ENCODE peak calls at places on chromosomes 12 and 14, in nine cellular contexts. A is sigmoid colon, B is GM12878, H is A549, S is tibial nerve, V is testis, U is breast epithelium, L is heart left ventricle, M is IMR-90. Y is an unnamed sample.

GRCh38 chr14:23182372-23183014 is 967 bp downstream of the SLC7A8 start:
- DNase-seq in V (peak; percentile 85), B (no peak), H (no peak), U (peak; percentile 66), S (no peak), A (no peak), M (no peak), L (peak; percentile 23), Y (peak; percentile 83)

GRCh38 chr12:56687225-56688128 is 607 bp downstream of the PTGES3 start:
- DNase-seq in V (peak; percentile 76), B (no peak), A (peak; percentile 81), M (no peak), S (peak; percentile 31), H (peak; percentile 58), U (peak; percentile 56), L (peak; percentile 36), Y (peak; percentile 94)

GRCh38 chr14:32576088-32576795 is 247.1 kb downstream of the AKAP6 start:
- DNase-seq in L (peak; percentile 38), V (peak; percentile 70), H (peak; percentile 55), A (peak; percentile 72), B (no peak), M (peak; percentile 59), S (no peak), U (no peak), Y (no peak)

GRCh38 chr12:131914179-131914702 is 14.8 kb upstream of the PUS1 start:
- DNase-seq in S (no peak), B (no peak), M (no peak), H (no peak), V (no peak), L (no peak), U (no peak), A (peak; percentile 60), Y (no peak)

GRCh38 chr14:26528415-26529182 is 69.2 kb downstream of the NOVA1 start:
- DNase-seq in H (no peak), A (peak; percentile 88), L (peak; percentile 52), M (peak; percentile 15), S (no peak), B (no peak), V (no peak), U (no peak), Y (no peak)

GRCh38 chr14:32134448-32135070 is 57.5 kb downstream of the ARHGAP5 start:
- DNase-seq in H (peak; percentile 77), V (no peak), S (no peak), A (no peak), L (no peak), M (peak; percentile 59), B (no peak), U (no peak), Y (no peak)

GRCh38 chr14:49865431-49865859 is 12.9 kb upstream of the NEMF start:
- DNase-seq in S (peak; percentile 78), B (no peak), H (peak; percentile 75), M (peak; percentile 63), V (peak; percentile 87), A (peak; percentile 85), L (peak; percentile 67), U (peak; percentile 78), Y (peak; percentile 93)

GRCh38 chr12:118537481-118537917 is 161.1 kb downstream of the SUDS3 start:
- DNase-seq in U (no peak), B (no peak), S (no peak), H (no peak), M (no peak), A (peak; percentile 88), L (peak; percentile 28), V (peak; percentile 15), Y (no peak)

GRCh38 chr12:96000858-96001257 is 4.7 kb upstream of the HAL start:
- DNase-seq in B (no peak), H (no peak), S (no peak), L (no peak), U (no peak), V (no peak), A (no peak), M (no peak), Y (no peak)

GRCh38 chr14:105358140-105358846 is 40.0 kb upstream of the TEX22 start:
- DNase-seq in H (no peak), V (no peak), U (no peak), S (no peak), L (no peak), A (no peak), B (no peak), M (no peak), Y (no peak)

GRCh38 chr14:61695695-61696527 is 598 bp downstream of the HIF1A start:
- DNase-seq in S (peak; percentile 20), A (peak; percentile 80), V (peak; percentile 77), H (peak; percentile 71), M (peak; percentile 47), L (peak; percentile 71), B (no peak), U (peak; percentile 58), Y (peak; percentile 91)

DNA sequence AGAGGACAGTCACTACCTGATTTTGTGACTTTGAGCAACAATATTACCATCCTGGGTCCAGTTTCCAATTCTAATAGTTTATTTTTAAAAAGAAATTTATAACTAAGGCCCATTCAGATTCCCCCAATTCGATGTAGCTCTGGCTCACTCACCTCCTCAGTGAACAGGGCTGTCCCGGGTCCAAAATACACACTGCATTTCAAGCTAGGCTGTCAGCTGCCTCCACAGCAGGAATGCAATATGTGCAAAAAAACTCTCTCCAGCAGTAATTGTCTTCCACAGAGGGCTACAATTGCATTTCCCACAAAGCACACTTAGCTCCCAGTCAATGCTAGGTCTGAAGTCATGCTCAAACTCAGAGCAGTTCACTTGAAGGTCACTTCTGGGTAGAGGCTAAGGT is 39.3 kb upstream of the ZNF641 start:
- DNase-seq in U (no peak), M (no peak), L (no peak), V (no peak), B (no peak), S (no peak), H (no peak), A (no peak), Y (no peak)
- H3K27ac ChIP-seq in U (no peak overlapping the region), M (no peak overlapping the region), L (no peak overlapping the region), V (no peak overlapping the region), B (no peak overlapping the region), S (no peak overlapping the region), H (no peak overlapping the region), A (no peak overlapping the region), Y (no peak overlapping the region)

GRCh38 chr14:29721586-29721985 is 206.1 kb downstream of the PRKD1 start:
- DNase-seq in L (no peak), U (no peak), A (no peak), B (no peak), V (no peak), M (no peak), S (no peak), H (no peak), Y (no peak)
- TF ChIP-seq POLR2A in L (no peak), U (no peak), A (no peak), B (no peak), V (no peak), M (no peak), S (no peak), H (no peak), Y (no peak)

GRCh38 chr14:94386085-94387031 is 2.0 kb downstream of the SERPINA1 start:
- DNase-seq in M (no peak), A (peak; percentile 27), U (no peak), L (no peak), H (no peak), V (no peak), B (no peak), S (no peak), Y (no peak)

GRCh38 chr14:94387051-94388026 is 1.1 kb downstream of the SERPINA1 start:
- DNase-seq in B (no peak), M (no peak), H (no peak), V (no peak), A (peak; percentile 49), U (no peak), L (no peak), S (no peak), Y (no peak)

GRCh38 chr14:94384342-94384741 is 4.1 kb downstream of the SERPINA1 start:
- DNase-seq in L (no peak), V (no peak), M (no peak), B (no peak), H (no peak), U (no peak), A (peak; percentile 17), S (no peak), Y (no peak)

GRCh38 chr14:94383777-94384176 is 4.6 kb downstream of the SERPINA1 start:
- DNase-seq in S (no peak), A (peak; percentile 20), L (no peak), M (no peak), U (no peak), V (no peak), H (no peak), B (no peak), Y (no peak)

GRCh38 chr14:94385553-94386057 is 2.8 kb downstream of the SERPINA1 start:
- DNase-seq in H (no peak), M (no peak), L (no peak), S (no peak), U (no peak), V (no peak), A (peak; percentile 26), B (no peak), Y (no peak)
- H3K27ac ChIP-seq in H (no peak overlapping the region), M (no peak overlapping the region), L (no peak overlapping the region), S (no peak overlapping the region), U (no peak overlapping the region), V (no peak overlapping the region), A (no peak overlapping the region), B (no peak overlapping the region), Y (peak overlapping the region; percentile 93)

GRCh38 chr12:120978296-120979219 is at the start of gene HNF1A:
- DNase-seq in H (peak; percentile 67), B (no peak), U (no peak), M (no peak), S (no peak), A (no peak), V (peak; percentile 22), L (no peak), Y (no peak)
- TF ChIP-seq POLR2A in H (peak; percentile 18), B (no peak), U (no peak), M (no peak), S (no peak), A (no peak), V (no peak), L (no peak), Y (no peak)

GRCh38 chr14:95184413-95184790 is 27.1 kb upstream of the DICER1 start:
- DNase-seq in A (no peak), M (no peak), U (no peak), L (peak; percentile 57), H (no peak), S (no peak), B (no peak), V (peak; percentile 61), Y (no peak)

GRCh38 chr14:95183082-95183481 is 25.8 kb upstream of the DICER1 start:
- DNase-seq in S (no peak), V (no peak), U (no peak), L (no peak), B (no peak), M (no peak), A (no peak), H (no peak), Y (no peak)

GRCh38 chr14:95183532-95184412 is 26.4 kb upstream of the DICER1 start:
- DNase-seq in L (no peak), U (no peak), M (no peak), A (no peak), H (no peak), V (no peak), S (no peak), B (peak; percentile 25), Y (no peak)

GRCh38 chr14:95185452-95186392 is 28.4 kb upstream of the DICER1 start:
- DNase-seq in B (no peak), V (peak; percentile 61), M (peak; percentile 19), L (peak; percentile 73), U (no peak), A (peak; percentile 84), H (no peak), S (peak; percentile 23), Y (peak; percentile 81)

GRCh38 chr14:95185033-95185432 is 27.7 kb upstream of the DICER1 start:
- DNase-seq in L (peak; percentile 41), M (no peak), U (no peak), H (no peak), A (no peak), B (no peak), V (peak; percentile 20), S (no peak), Y (no peak)
- H3K27ac ChIP-seq in L (peak overlapping the region; percentile 90), M (no peak overlapping the region), U (peak overlapping the region; percentile 84), H (no peak overlapping the region), A (peak overlapping the region; percentile 45), B (no peak overlapping the region), V (peak overlapping the region; percentile 79), S (peak overlapping the region; percentile 3), Y (peak overlapping the region; percentile 90)

Y was measured in spleen.